ENCODE peak calls at places on chromosomes 7 and 10, in seven cellular contexts. Z is aorta, U is SJSA1, R is AG04450, K is PC-9, T is body of pancreas, O is adrenal gland. F is an unnamed sample.

GRCh38 chr10:86958831-86959736 is 685 bp downstream of the SNCG start:
- DNase-seq in Z (peak), R (no peak), K (peak), U (peak), T (no peak), O (peak), F (peak)

GRCh38 chr7:51240868-51241267 is 75.7 kb downstream of the COBL start:
- DNase-seq in R (no peak), K (no peak), T (no peak), O (peak), Z (no peak), U (no peak), F (no peak)

GRCh38 chr7:105389090-105389650 is 449 bp upstream of the SRPK2 start:
- DNase-seq in Z (peak), O (peak), K (peak), U (peak), T (peak), R (no peak), F (peak)

GRCh38 chr7:82109288-82109687 is 334.3 kb downstream of the CACNA2D1 start:
- DNase-seq in O (no peak), U (peak), K (no peak), R (no peak), Z (no peak), T (no peak), F (peak)

GRCh38 chr7:1889556-1890181 is 219.6 kb downstream of the ELFN1 start:
- DNase-seq in T (no peak), Z (no peak), O (no peak), K (no peak), R (peak), U (peak), F (no peak)

GRCh38 chr7:41222704-41223103 is 480.2 kb downstream of the INHBA start:
- DNase-seq in R (peak), K (no peak), U (peak), T (no peak), O (no peak), Z (no peak), F (no peak)

GRCh38 chr10:102501201-102502028 is 1.1 kb downstream of the ACTR1A start:
- DNase-seq in K (no peak), U (peak), T (no peak), Z (peak), O (no peak), R (no peak), F (no peak)

GRCh38 chr10:73076361-73077183 is 20.1 kb downstream of the P4HA1 start:
- DNase-seq in O (peak), K (no peak), T (peak), U (no peak), R (peak), Z (no peak), F (no peak)

GRCh38 chr7:153301908-153302307 is 542.4 kb downstream of the ACTR3B start:
- DNase-seq in Z (no peak), K (no peak), U (no peak), T (no peak), R (no peak), O (no peak), F (no peak)

GRCh38 chr7:133423618-133424017 is 170.7 kb downstream of the EXOC4 start:
- DNase-seq in T (no peak), U (no peak), K (no peak), Z (no peak), R (no peak), O (no peak), F (no peak)

GRCh38 chr10:121572857-121573540 is 25.2 kb downstream of the FGFR2 start:
- DNase-seq in U (no peak), Z (no peak), T (no peak), R (no peak), K (no peak), O (no peak), F (no peak)

GRCh38 chr7:33776791-33777190 is 128.5 kb upstream of the BMPER start:
- DNase-seq in O (no peak), Z (no peak), R (peak), K (no peak), T (no peak), U (no peak), F (no peak)

GRCh38 chr7:40300146-40300655 is 165.4 kb downstream of the SUGCT start:
- DNase-seq in O (no peak), T (no peak), U (no peak), R (no peak), Z (no peak), K (no peak), F (no peak)

GRCh38 chr7:1113548-1113885 is 25.6 kb downstream of the GPER1 start:
- DNase-seq in U (no peak), R (no peak), T (no peak), Z (peak), K (no peak), O (no peak), F (no peak)

GRCh38 chr7:2792856-2793487 is 51.1 kb downstream of the GNA12 start:
- DNase-seq in R (no peak), T (no peak), K (no peak), Z (peak), U (no peak), O (peak), F (no peak)

GRCh38 chr7:80107278-80107677 is 27.4 kb upstream of the GNAI1 start:
- DNase-seq in O (no peak), K (no peak), T (no peak), R (no peak), U (no peak), Z (no peak), F (no peak)

GRCh38 chr10:119449760-119450461 is 92.6 kb downstream of the RGS10 start:
- DNase-seq in U (peak), K (peak), O (peak), R (no peak), Z (peak), T (peak), F (peak)

GRCh38 chr7:143003393-143004051 is 23.4 kb downstream of the OR9A2 start:
- DNase-seq in Z (no peak), K (peak), T (peak), U (peak), O (no peak), R (peak), F (peak)

GRCh38 chr7:32496052-32496813 is 944 bp downstream of the AVL9 start:
- DNase-seq in Z (no peak), U (no peak), K (no peak), R (no peak), T (no peak), O (no peak), F (no peak)

GRCh38 chr10:124604214-124605000 is 139.8 kb downstream of the FAM53B start:
- DNase-seq in U (no peak), O (peak), R (no peak), T (no peak), K (no peak), Z (peak), F (no peak)
- H3K27ac ChIP-seq in U (no peak), O (peak), R (no peak), T (no peak), K (no peak), Z (no peak), F (peak)

GRCh38 chr7:17534348-17534747 is 235.9 kb downstream of the AHR start:
- DNase-seq in K (no peak), Z (no peak), U (no peak), O (no peak), T (no peak), R (no peak), F (no peak)

GRCh38 chr7:17530249-17530648 is 231.8 kb downstream of the AHR start:
- DNase-seq in Z (no peak), T (no peak), R (no peak), K (no peak), U (no peak), O (no peak), F (no peak)

GRCh38 chr7:17532861-17533404 is 234.5 kb downstream of the AHR start:
- DNase-seq in Z (no peak), T (no peak), K (peak), O (no peak), R (no peak), U (peak), F (peak)

GRCh38 chr7:17530741-17531417 is 232.4 kb downstream of the AHR start:
- DNase-seq in Z (no peak), U (no peak), T (no peak), R (no peak), O (no peak), K (no peak), F (peak)

DNA sequence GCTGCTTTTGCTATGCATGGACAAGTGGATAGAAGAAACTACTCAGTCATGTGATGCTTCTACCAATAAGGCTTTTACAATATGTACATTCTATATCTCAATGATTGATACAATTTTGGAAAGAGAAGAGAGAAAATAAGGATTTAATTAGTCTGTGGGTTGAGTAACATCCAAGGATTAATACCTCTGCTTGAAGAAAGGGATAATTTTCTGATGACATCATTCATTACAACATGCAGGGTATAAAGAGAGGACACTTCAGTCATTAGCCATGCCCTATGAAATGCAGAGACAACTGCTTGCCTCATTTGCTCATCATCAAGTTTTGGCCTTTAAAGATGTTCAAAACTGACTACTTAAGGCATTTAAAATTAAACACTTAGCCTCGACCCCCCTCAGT is 237.3 kb downstream of the AHR start:
- DNase-seq in R (no peak), Z (no peak), K (no peak), U (no peak), O (no peak), T (no peak), F (no peak)
- H3K27ac ChIP-seq in R (no peak), Z (no peak), K (no peak), U (no peak), O (no peak), T (no peak), F (no peak)

DNA sequence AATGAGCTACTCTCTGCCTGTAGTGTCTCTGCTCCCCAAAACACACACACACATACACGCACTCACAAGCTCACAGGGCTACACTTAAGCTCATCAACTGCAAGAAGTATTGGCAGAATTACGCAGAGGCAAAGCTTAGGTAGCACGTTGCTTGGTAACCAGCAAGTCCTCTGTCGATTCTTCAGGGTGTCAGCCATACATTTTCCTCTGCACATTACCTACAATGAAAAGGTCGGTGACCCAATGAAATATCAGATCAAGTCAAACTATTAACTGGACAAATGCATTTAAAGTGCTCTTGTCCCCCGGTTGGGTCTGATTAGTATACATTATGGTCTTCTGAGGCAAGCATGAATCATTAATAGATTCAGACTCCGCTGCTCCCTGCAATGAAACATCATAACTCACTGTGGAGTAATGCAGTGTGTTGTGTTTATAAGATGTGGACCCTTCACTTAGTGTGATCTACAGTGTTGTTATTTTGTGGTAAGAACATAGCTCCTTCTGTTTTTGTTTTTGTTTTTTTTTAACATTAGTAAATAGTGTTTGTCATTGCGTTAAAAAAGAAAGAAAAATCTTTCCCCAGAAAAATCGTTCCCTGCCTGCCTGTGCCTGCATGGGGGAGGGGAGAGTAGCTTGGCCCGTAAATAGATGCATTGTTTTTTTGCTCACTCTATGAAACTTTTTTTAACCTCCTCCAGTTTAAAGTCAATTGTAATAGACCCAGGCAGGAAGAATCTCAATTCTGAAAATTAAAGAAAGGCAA is 325.5 kb downstream of the SFMBT2 start:
- DNase-seq in Z (no peak), U (no peak), T (no peak), R (no peak), K (no peak), O (no peak), F (no peak)
- H3K27ac ChIP-seq in Z (no peak), U (no peak), T (no peak), R (no peak), K (no peak), O (peak), F (no peak)

GRCh38 chr7:134714791-134715190 is 64.6 kb upstream of the CALD1 start:
- DNase-seq in R (no peak), K (no peak), T (no peak), O (no peak), Z (no peak), U (no peak), F (no peak)
- H3K27ac ChIP-seq in R (no peak), K (no peak), T (no peak), O (no peak), Z (no peak), U (no peak), F (no peak)

GRCh38 chr7:111841596-111842209 is 279.4 kb upstream of the IMMP2L start:
- DNase-seq in Z (no peak), O (no peak), R (no peak), U (no peak), T (no peak), K (no peak), F (no peak)
- H3K27ac ChIP-seq in Z (no peak), O (no peak), R (no peak), U (no peak), T (no peak), K (no peak), F (no peak)

F was measured in RWPE1.